ENCODE peak calls at places on chromosomes 1 and 21, in five cellular contexts. E is mammary epithelial cell, N is NCI-H2029, Z is GM04504, O is Right ventricle myocardium superior. U is an unnamed sample.

GRCh38 chr1:218345673-218346390 is 696 bp downstream of the TGFB2 start:
- DNase-seq in E (peak), N (peak), Z (no peak), O (peak), U (no peak)

GRCh38 chr1:62589321-62589720 is 8.0 kb upstream of the ANGPTL3 start:
- DNase-seq in E (no peak), N (no peak), Z (no peak), O (no peak), U (no peak)

GRCh38 chr1:236748471-236748870 is 46.6 kb upstream of the MTR start:
- DNase-seq in E (no peak), N (no peak), Z (no peak), O (no peak), U (no peak)

GRCh38 chr21:43347461-43347860 is 79.5 kb downstream of the SIK1 start:
- DNase-seq in E (no peak), N (no peak), Z (no peak), O (no peak), U (no peak)

GRCh38 chr1:235996048-235996785 is 68.7 kb downstream of the NID1 start:
- DNase-seq in E (no peak), N (peak), Z (no peak), O (no peak), U (no peak)

GRCh38 chr1:244451951-244452795 is 464 bp upstream of the ADSS2 start:
- DNase-seq in E (peak), N (peak), Z (peak), O (peak), U (peak)

GRCh38 chr1:111516008-111516535 is 12.6 kb upstream of the ADORA3 start:
- DNase-seq in E (no peak), N (peak), Z (no peak), O (peak), U (no peak)

GRCh38 chr1:171841931-171842723 is 829 bp downstream of the DNM3 start:
- DNase-seq in E (peak), N (no peak), Z (no peak), O (no peak), U (no peak)

GRCh38 chr1:228337031-228337564 is 69.5 kb downstream of the TRIM11 start:
- DNase-seq in E (no peak), N (no peak), Z (no peak), O (peak), U (no peak)

GRCh38 chr1:19877821-19878636 is 4.2 kb upstream of the OTUD3 start:
- DNase-seq in E (peak), N (no peak), Z (no peak), O (no peak), U (no peak)

U was measured in AG04449.